ENCODE peak calls at places on chromosomes 6 and 20, in six cellular contexts. One of them, this sample, is unnamed.

GRCh38 chr6:130027948-130028347 is 9.6 kb downstream of the L3MBTL3 start:
- DNase-seq in left ventricle myocardium inferior: no peak
- DNase-seq in lung: no peak
- DNase-seq in GM23338: no peak
- DNase-seq in HCT116: no peak
- DNase-seq in tibial nerve: no peak
- DNase-seq in this sample: no peak

GRCh38 chr6:33082702-33083101 is 6.9 kb downstream of the HLA-DPB1 start:
- DNase-seq in left ventricle myocardium inferior: peak; percentile 49
- DNase-seq in lung: no peak
- DNase-seq in GM23338: peak; percentile 87
- DNase-seq in HCT116: peak; percentile 24
- DNase-seq in tibial nerve: no peak
- DNase-seq in this sample: no peak

GRCh38 chr6:132865364-132865763 is 51.0 kb downstream of the RPS12 start:
- DNase-seq in left ventricle myocardium inferior: no peak
- DNase-seq in lung: no peak
- DNase-seq in GM23338: no peak
- DNase-seq in HCT116: no peak
- DNase-seq in tibial nerve: no peak
- DNase-seq in this sample: no peak

GRCh38 chr6:4973972-4974885 is 29.6 kb downstream of the RPP40 start:
- DNase-seq in left ventricle myocardium inferior: no peak
- DNase-seq in lung: peak; percentile 28
- DNase-seq in GM23338: peak; percentile 85
- DNase-seq in HCT116: no peak
- DNase-seq in tibial nerve: no peak
- DNase-seq in this sample: no peak

GRCh38 chr6:16437095-16437494 is 198.7 kb downstream of the GMPR start:
- DNase-seq in left ventricle myocardium inferior: no peak
- DNase-seq in lung: no peak
- DNase-seq in GM23338: no peak
- DNase-seq in HCT116: no peak
- DNase-seq in tibial nerve: no peak
- DNase-seq in this sample: no peak

GRCh38 chr6:143090314-143091044 is 29.8 kb downstream of the AIG1 start:
- DNase-seq in left ventricle myocardium inferior: no peak
- DNase-seq in lung: no peak
- DNase-seq in GM23338: no peak
- DNase-seq in HCT116: no peak
- DNase-seq in tibial nerve: no peak
- DNase-seq in this sample: no peak

GRCh38 chr20:38060536-38060935 is 27.0 kb downstream of the RPRD1B start:
- DNase-seq in left ventricle myocardium inferior: no peak
- DNase-seq in lung: no peak
- DNase-seq in GM23338: no peak
- DNase-seq in HCT116: no peak
- DNase-seq in tibial nerve: no peak
- DNase-seq in this sample: no peak

GRCh38 chr6:141552463-141552862 is 580.3 kb upstream of the GJE1 start:
- DNase-seq in left ventricle myocardium inferior: no peak
- DNase-seq in lung: no peak
- DNase-seq in GM23338: no peak
- DNase-seq in HCT116: peak; percentile 77
- DNase-seq in tibial nerve: no peak
- DNase-seq in this sample: no peak

GRCh38 chr20:58393299-58393698 is 4.3 kb downstream of the VAPB start:
- DNase-seq in left ventricle myocardium inferior: no peak
- DNase-seq in lung: no peak
- DNase-seq in GM23338: no peak
- DNase-seq in HCT116: no peak
- DNase-seq in tibial nerve: no peak
- DNase-seq in this sample: no peak

GRCh38 chr6:57106990-57107389 is 17.0 kb downstream of the ZNF451 start:
- DNase-seq in left ventricle myocardium inferior: no peak
- DNase-seq in lung: no peak
- DNase-seq in GM23338: no peak
- DNase-seq in HCT116: no peak
- DNase-seq in tibial nerve: no peak
- DNase-seq in this sample: no peak

GRCh38 chr6:146814148-146814750 is 215.5 kb downstream of the ADGB start:
- DNase-seq in left ventricle myocardium inferior: no peak
- DNase-seq in lung: no peak
- DNase-seq in GM23338: no peak
- DNase-seq in HCT116: no peak
- DNase-seq in tibial nerve: no peak
- DNase-seq in this sample: no peak

GRCh38 chr20:45038747-45039469 is 62.0 kb downstream of the KCNS1 start:
- DNase-seq in left ventricle myocardium inferior: no peak
- DNase-seq in lung: no peak
- DNase-seq in GM23338: no peak
- DNase-seq in HCT116: no peak
- DNase-seq in tibial nerve: no peak
- DNase-seq in this sample: no peak

GRCh38 chr20:38290829-38291581 is 13.0 kb upstream of the BPI start:
- DNase-seq in left ventricle myocardium inferior: peak; percentile 50
- DNase-seq in lung: no peak
- DNase-seq in GM23338: peak; percentile 92
- DNase-seq in HCT116: no peak
- DNase-seq in tibial nerve: no peak
- DNase-seq in this sample: no peak

GRCh38 chr6:27312146-27312949 is at the start of gene POM121L2:
- DNase-seq in left ventricle myocardium inferior: no peak
- DNase-seq in lung: peak; percentile 65
- DNase-seq in GM23338: peak; percentile 92
- DNase-seq in HCT116: no peak
- DNase-seq in tibial nerve: no peak
- DNase-seq in this sample: peak; percentile 59

GRCh38 chr6:21451546-21452013 is 142.0 kb upstream of the SOX4 start:
- DNase-seq in left ventricle myocardium inferior: no peak
- DNase-seq in lung: no peak
- DNase-seq in GM23338: no peak
- DNase-seq in HCT116: no peak
- DNase-seq in tibial nerve: no peak
- DNase-seq in this sample: no peak

GRCh38 chr6:148508401-148509151 is 165.9 kb downstream of the SASH1 start:
- DNase-seq in left ventricle myocardium inferior: no peak
- DNase-seq in lung: no peak
- DNase-seq in GM23338: peak; percentile 51
- DNase-seq in HCT116: no peak
- DNase-seq in tibial nerve: no peak
- DNase-seq in this sample: no peak

GRCh38 chr6:112967974-112968373 is 620.8 kb downstream of the RFPL4B start:
- DNase-seq in left ventricle myocardium inferior: no peak
- DNase-seq in lung: no peak
- DNase-seq in GM23338: no peak
- DNase-seq in HCT116: no peak
- DNase-seq in tibial nerve: no peak
- DNase-seq in this sample: no peak

GRCh38 chr6:75449625-75450206 is 43.9 kb downstream of the FILIP1 start:
- DNase-seq in left ventricle myocardium inferior: no peak
- DNase-seq in lung: no peak
- DNase-seq in GM23338: no peak
- DNase-seq in HCT116: no peak
- DNase-seq in tibial nerve: no peak
- DNase-seq in this sample: no peak

GRCh38 chr6:111423960-111424846 is 58.8 kb downstream of the REV3L start:
- DNase-seq in left ventricle myocardium inferior: peak; percentile 24
- DNase-seq in lung: peak; percentile 39
- DNase-seq in GM23338: no peak
- DNase-seq in HCT116: no peak
- DNase-seq in tibial nerve: no peak
- DNase-seq in this sample: peak; percentile 67

GRCh38 chr6:72798196-72798595 is 176.3 kb downstream of the KCNQ5 start:
- DNase-seq in left ventricle myocardium inferior: no peak
- DNase-seq in lung: no peak
- DNase-seq in GM23338: no peak
- DNase-seq in HCT116: no peak
- DNase-seq in tibial nerve: no peak
- DNase-seq in this sample: no peak

GRCh38 chr20:13671500-13672288 is 33.0 kb upstream of the TASP1 start:
- DNase-seq in left ventricle myocardium inferior: no peak
- DNase-seq in lung: no peak
- DNase-seq in GM23338: no peak
- DNase-seq in HCT116: no peak
- DNase-seq in tibial nerve: no peak
- DNase-seq in this sample: no peak

GRCh38 chr6:52588087-52588709 is 11.3 kb upstream of the TRAM2 start:
- DNase-seq in left ventricle myocardium inferior: no peak
- DNase-seq in lung: no peak
- DNase-seq in GM23338: no peak
- DNase-seq in HCT116: no peak
- DNase-seq in tibial nerve: no peak
- DNase-seq in this sample: no peak

GRCh38 chr6:31395832-31396231 is 7.6 kb upstream of the MICA start:
- DNase-seq in left ventricle myocardium inferior: no peak
- DNase-seq in lung: no peak
- DNase-seq in GM23338: no peak
- DNase-seq in HCT116: no peak
- DNase-seq in tibial nerve: no peak
- DNase-seq in this sample: no peak

GRCh38 chr6:11432091-11432490 is 105.5 kb upstream of the TMEM170B start:
- DNase-seq in left ventricle myocardium inferior: no peak
- DNase-seq in lung: no peak
- DNase-seq in GM23338: no peak
- DNase-seq in HCT116: no peak
- DNase-seq in tibial nerve: no peak
- DNase-seq in this sample: no peak

GRCh38 chr20:7741866-7742265 is 198.4 kb downstream of the HAO1 start:
- DNase-seq in left ventricle myocardium inferior: no peak
- DNase-seq in lung: no peak
- DNase-seq in GM23338: no peak
- DNase-seq in HCT116: no peak
- DNase-seq in tibial nerve: no peak
- DNase-seq in this sample: no peak

GRCh38 chr6:41708856-41709255 is 26.6 kb downstream of the TFEB start:
- DNase-seq in left ventricle myocardium inferior: no peak
- DNase-seq in lung: no peak
- DNase-seq in GM23338: no peak
- DNase-seq in HCT116: no peak
- DNase-seq in tibial nerve: no peak
- DNase-seq in this sample: no peak

GRCh38 chr6:41706876-41707564 is 28.4 kb downstream of the TFEB start:
- DNase-seq in left ventricle myocardium inferior: no peak
- DNase-seq in lung: no peak
- DNase-seq in GM23338: no peak
- DNase-seq in HCT116: no peak
- DNase-seq in tibial nerve: no peak
- DNase-seq in this sample: peak; percentile 40

GRCh38 chr6:41711323-41712038 is 23.9 kb downstream of the TFEB start:
- DNase-seq in left ventricle myocardium inferior: no peak
- DNase-seq in lung: no peak
- DNase-seq in GM23338: no peak
- DNase-seq in HCT116: no peak
- DNase-seq in tibial nerve: no peak
- DNase-seq in this sample: no peak

GRCh38 chr6:41707565-41708200 is 27.7 kb downstream of the TFEB start:
- DNase-seq in left ventricle myocardium inferior: no peak
- DNase-seq in lung: no peak
- DNase-seq in GM23338: no peak
- DNase-seq in HCT116: no peak
- DNase-seq in tibial nerve: no peak
- DNase-seq in this sample: no peak

DNA sequence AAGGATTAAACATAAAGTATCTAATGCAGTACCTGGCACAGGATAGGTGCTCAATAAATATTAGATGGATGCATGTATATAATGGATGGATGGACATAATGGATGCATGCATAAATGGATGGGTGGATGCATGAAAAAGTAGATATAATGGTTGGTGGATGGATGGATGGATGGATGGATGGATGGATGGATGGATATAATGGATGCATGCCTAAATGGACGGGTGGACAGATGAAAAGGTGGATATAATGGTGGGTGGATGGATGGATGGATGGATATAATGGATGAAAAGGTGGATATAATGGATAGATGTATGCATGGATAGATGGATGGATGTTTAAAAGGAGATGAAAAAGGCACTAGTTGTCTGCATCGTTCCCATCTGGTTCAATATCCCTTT is 26.0 kb downstream of the TFEB start:
- DNase-seq in left ventricle myocardium inferior: no peak
- DNase-seq in lung: no peak
- DNase-seq in GM23338: no peak
- DNase-seq in HCT116: no peak
- DNase-seq in tibial nerve: no peak
- DNase-seq in this sample: no peak
- H3K4me1 ChIP-seq in left ventricle myocardium inferior: peaks cover 100% of the 10 kb centered on the region
- H3K4me1 ChIP-seq in lung: peaks cover 17% of the 10 kb centered on the region
- H3K4me1 ChIP-seq in GM23338: peaks cover 6% of the 10 kb centered on the region
- H3K4me1 ChIP-seq in HCT116: peaks cover 37% of the 10 kb centered on the region
- H3K4me1 ChIP-seq in tibial nerve: peaks cover 77% of the 10 kb centered on the region
- H3K4me1 ChIP-seq in this sample: peaks cover 8% of the 10 kb centered on the region

GRCh38 chr6:14912226-14912625 is 333.6 kb upstream of the JARID2 start:
- DNase-seq in left ventricle myocardium inferior: no peak
- DNase-seq in lung: no peak
- DNase-seq in GM23338: no peak
- DNase-seq in HCT116: no peak
- DNase-seq in tibial nerve: no peak
- DNase-seq in this sample: no peak

GRCh38 chr6:14919038-14919437 is 326.8 kb upstream of the JARID2 start:
- DNase-seq in left ventricle myocardium inferior: no peak
- DNase-seq in lung: no peak
- DNase-seq in GM23338: no peak
- DNase-seq in HCT116: no peak
- DNase-seq in tibial nerve: no peak
- DNase-seq in this sample: no peak

GRCh38 chr6:14917101-14917500 is 328.8 kb upstream of the JARID2 start:
- DNase-seq in left ventricle myocardium inferior: no peak
- DNase-seq in lung: no peak
- DNase-seq in GM23338: no peak
- DNase-seq in HCT116: no peak
- DNase-seq in tibial nerve: no peak
- DNase-seq in this sample: no peak

GRCh38 chr6:14917511-14917910 is 328.4 kb upstream of the JARID2 start:
- DNase-seq in left ventricle myocardium inferior: no peak
- DNase-seq in lung: no peak
- DNase-seq in GM23338: no peak
- DNase-seq in HCT116: no peak
- DNase-seq in tibial nerve: no peak
- DNase-seq in this sample: no peak

GRCh38 chr6:14915888-14916832 is 329.7 kb upstream of the JARID2 start:
- DNase-seq in left ventricle myocardium inferior: no peak
- DNase-seq in lung: no peak
- DNase-seq in GM23338: no peak
- DNase-seq in HCT116: no peak
- DNase-seq in tibial nerve: no peak
- DNase-seq in this sample: no peak
- H3K4me3 ChIP-seq in left ventricle myocardium inferior: no peak overlapping the region
- H3K4me3 ChIP-seq in lung: no peak overlapping the region
- H3K4me3 ChIP-seq in GM23338: no peak overlapping the region
- H3K4me3 ChIP-seq in HCT116: no peak overlapping the region
- H3K4me3 ChIP-seq in tibial nerve: no peak overlapping the region
- H3K4me3 ChIP-seq in this sample: no peak overlapping the region

GRCh38 chr6:79010422-79010821 is 67.6 kb downstream of the PHIP start:
- DNase-seq in left ventricle myocardium inferior: no peak
- DNase-seq in lung: no peak
- DNase-seq in GM23338: no peak
- DNase-seq in HCT116: no peak
- DNase-seq in tibial nerve: no peak
- DNase-seq in this sample: no peak
- H3K36me3 ChIP-seq in left ventricle myocardium inferior: peaks cover 26% of the 10 kb centered on the region
- H3K36me3 ChIP-seq in lung: no peaks in the 10 kb centered on the region
- H3K36me3 ChIP-seq in GM23338: peaks cover 10% of the 10 kb centered on the region
- H3K36me3 ChIP-seq in HCT116: peaks cover 8% of the 10 kb centered on the region
- H3K36me3 ChIP-seq in tibial nerve: no peaks in the 10 kb centered on the region
- H3K36me3 ChIP-seq in this sample: peaks cover 19% of the 10 kb centered on the region

GRCh38 chr6:6801002-6801329 is 212.4 kb downstream of the LY86 start:
- DNase-seq in left ventricle myocardium inferior: no peak
- DNase-seq in lung: no peak
- DNase-seq in GM23338: no peak
- DNase-seq in HCT116: no peak
- DNase-seq in tibial nerve: no peak
- DNase-seq in this sample: no peak
- H3K4me1 ChIP-seq in left ventricle myocardium inferior: no peaks in the 10 kb centered on the region
- H3K4me1 ChIP-seq in lung: no peaks in the 10 kb centered on the region
- H3K4me1 ChIP-seq in GM23338: no peaks in the 10 kb centered on the region
- H3K4me1 ChIP-seq in HCT116: peaks cover 70% of the 10 kb centered on the region
- H3K4me1 ChIP-seq in tibial nerve: no peaks in the 10 kb centered on the region
- H3K4me1 ChIP-seq in this sample: no peaks in the 10 kb centered on the region

This sample was measured in BE2C.